ENCODE peak calls at places on chromosome 21, in seven cellular contexts. J is NCI-H1694 treated with DMSO at 0.1 percent for 48 hours, T is RWPE1, N is A172, C is HT1080, G is HFFc6, B is NCI-H1417. S is an unnamed sample.

GRCh38 chr21:44407493-44407892 is 47.8 kb upstream of the LRRC3 start:
- DNase-seq in J (no peak), T (no peak), N (no peak), C (no peak), G (no peak), B (no peak), S (no peak)

GRCh38 chr21:36385909-36386642 is 884 bp downstream of the CHAF1B start:
- DNase-seq in J (no peak), T (no peak), N (peak; percentile 27), C (peak; percentile 11), G (no peak), B (no peak), S (peak; percentile 31)

GRCh38 chr21:42781981-42782722 is 97.2 kb downstream of the WDR4 start:
- DNase-seq in J (peak; percentile 16), T (no peak), N (no peak), C (no peak), G (no peak), B (no peak), S (no peak)

GRCh38 chr21:46168659-46169386 is 13.4 kb upstream of the FTCD start:
- DNase-seq in J (peak; percentile 92), T (no peak), N (no peak), C (no peak), G (no peak), B (no peak), S (no peak)

GRCh38 chr21:33059319-33059894 is 10.5 kb upstream of the OLIG1 start:
- DNase-seq in J (peak; percentile 41), T (no peak), N (no peak), C (no peak), G (no peak), B (no peak), S (peak; percentile 16)

GRCh38 chr21:42722153-42722552 is 68.7 kb downstream of the PDE9A start:
- DNase-seq in J (no peak), T (no peak), N (no peak), C (no peak), G (no peak), B (no peak), S (no peak)

GRCh38 chr21:42381347-42381984 is 14.4 kb downstream of the TMPRSS3 start:
- DNase-seq in J (peak; percentile 66), T (peak; percentile 44), N (peak; percentile 58), C (no peak), G (no peak), B (peak; percentile 25), S (peak; percentile 62)

GRCh38 chr21:43991447-43991991 is 20.6 kb upstream of the TRAPPC10 start:
- DNase-seq in J (no peak), T (no peak), N (no peak), C (no peak), G (no peak), B (no peak), S (no peak)

GRCh38 chr21:45578811-45579381 is 36.7 kb upstream of the SLC19A1 start:
- DNase-seq in J (no peak), T (no peak), N (no peak), C (no peak), G (no peak), B (no peak), S (no peak)

GRCh38 chr21:14057313-14057712 is 153.4 kb downstream of the LIPI start:
- DNase-seq in J (no peak), T (no peak), N (no peak), C (no peak), G (no peak), B (no peak), S (no peak)

GRCh38 chr21:35770101-35770945 is 290.0 kb downstream of the SETD4 start:
- DNase-seq in J (no peak), T (no peak), N (no peak), C (no peak), G (no peak), B (no peak), S (no peak)

GRCh38 chr21:22536511-22536910 is 1538.3 kb downstream of the NCAM2 start:
- DNase-seq in J (no peak), T (peak; percentile 42), N (peak; percentile 37), C (peak; percentile 92), G (no peak), B (no peak), S (peak; percentile 56)

GRCh38 chr21:44637018-44637850 is at the start of gene KRTAP10-10:
- DNase-seq in J (no peak), T (no peak), N (no peak), C (no peak), G (no peak), B (no peak), S (no peak)

GRCh38 chr21:14376854-14377253 is 6.1 kb downstream of the HSPA13 start:
- DNase-seq in J (peak; percentile 60), T (no peak), N (no peak), C (no peak), G (no peak), B (no peak), S (no peak)

GRCh38 chr21:18161841-18162240 is 82.8 kb upstream of the CHODL start:
- DNase-seq in J (no peak), T (no peak), N (no peak), C (no peak), G (no peak), B (no peak), S (no peak)

GRCh38 chr21:39961251-39961650 is 94.0 kb downstream of the PCP4 start:
- DNase-seq in J (no peak), T (no peak), N (no peak), C (peak; percentile 7), G (no peak), B (no peak), S (no peak)

GRCh38 chr21:41507521-41508414 is at the start of gene TMPRSS2:
- DNase-seq in J (no peak), T (no peak), N (no peak), C (no peak), G (no peak), B (peak; percentile 3), S (peak; percentile 28)

GRCh38 chr21:41885341-41886024 is 6.3 kb upstream of the PRDM15 start:
- DNase-seq in J (no peak), T (no peak), N (no peak), C (no peak), G (no peak), B (peak; percentile 55), S (no peak)

GRCh38 chr21:22691643-22692042 is 1693.4 kb downstream of the NCAM2 start:
- DNase-seq in J (no peak), T (no peak), N (no peak), C (no peak), G (no peak), B (no peak), S (no peak)

S was measured in trophoblast cell.